ENCODE peak calls at places on chromosomes 2 and 18, in nine cellular contexts. P is A549, Y is neuronal stem cell, L is stomach, R is endodermal cell, F is HCT116, I is SK-N-SH, V is body of pancreas, U is fibroblast of lung. X is an unnamed sample. For H3K4me1, the result is how much of the 10 kb centered on the place peaks cover.

GRCh38 chr2:151833984-151834383 is 5.8 kb upstream of the ARL5A start:
- DNase-seq in P (no peak), Y (no peak), L (no peak), R (no peak), F (no peak), I (no peak), V (no peak), U (no peak), X (no peak)

GRCh38 chr2:118874324-118874723 is 26.9 kb upstream of the EN1 start:
- DNase-seq in P (no peak), Y (no peak), L (no peak), R (no peak), F (no peak), I (no peak), V (no peak), U (no peak), X (no peak)

GRCh38 chr2:224162122-224162521 is 123.0 kb upstream of the SERPINE2 start:
- DNase-seq in P (no peak), Y (no peak), L (no peak), R (no peak), F (no peak), I (no peak), V (no peak), U (peak), X (no peak)

GRCh38 chr18:4233468-4233867 is 221.6 kb downstream of the DLGAP1 start:
- DNase-seq in P (no peak), Y (no peak), L (no peak), R (no peak), F (no peak), I (no peak), V (no peak), U (no peak), X (no peak)

GRCh38 chr2:30425326-30425725 is 21.7 kb upstream of the LCLAT1 start:
- DNase-seq in P (no peak), Y (no peak), L (no peak), R (no peak), F (no peak), I (peak), V (no peak), U (no peak), X (no peak)

GRCh38 chr2:173049732-173050314 is 25.8 kb upstream of the MAP3K20 start:
- DNase-seq in P (no peak), Y (no peak), L (no peak), R (no peak), F (no peak), I (no peak), V (no peak), U (no peak), X (no peak)

GRCh38 chr2:134491796-134492441 is 226.9 kb downstream of the TMEM163 start:
- DNase-seq in P (peak), Y (no peak), L (peak), R (no peak), F (peak), I (peak), V (peak), U (no peak), X (no peak)

GRCh38 chr2:53987336-53987921 is 16.6 kb upstream of the PSME4 start:
- DNase-seq in P (no peak), Y (no peak), L (no peak), R (no peak), F (no peak), I (peak), V (no peak), U (peak), X (no peak)

GRCh38 chr2:133641497-133641896 is 73.2 kb upstream of the NCKAP5 start:
- DNase-seq in P (no peak), Y (no peak), L (peak), R (peak), F (peak), I (no peak), V (no peak), U (peak), X (no peak)

GRCh38 chr2:229562472-229563127 is 151.8 kb downstream of the DNER start:
- DNase-seq in P (no peak), Y (no peak), L (no peak), R (no peak), F (no peak), I (no peak), V (no peak), U (no peak), X (no peak)

GRCh38 chr2:163592954-163593622 is 142.7 kb downstream of the FIGN start:
- DNase-seq in P (no peak), Y (no peak), L (no peak), R (no peak), F (no peak), I (no peak), V (no peak), U (no peak), X (no peak)

GRCh38 chr2:26849056-26850001 is 1.4 kb downstream of the DPYSL5 start:
- DNase-seq in P (no peak), Y (peak), L (no peak), R (peak), F (no peak), I (peak), V (no peak), U (no peak), X (no peak)

GRCh38 chr2:159614534-159615186 is 1.7 kb downstream of the BAZ2B start:
- DNase-seq in P (no peak), Y (no peak), L (no peak), R (no peak), F (peak), I (no peak), V (no peak), U (no peak), X (no peak)

GRCh38 chr18:48841381-48842258 is 109.1 kb downstream of the SMAD7 start:
- DNase-seq in P (no peak), Y (no peak), L (no peak), R (no peak), F (no peak), I (peak), V (no peak), U (peak), X (no peak)

GRCh38 chr2:52414596-52414995 is 1353.0 kb upstream of the CHAC2 start:
- DNase-seq in P (no peak), Y (no peak), L (no peak), R (no peak), F (no peak), I (no peak), V (no peak), U (no peak), X (no peak)

GRCh38 chr2:204545861-204546773 is 842 bp downstream of the PARD3B start:
- DNase-seq in P (no peak), Y (no peak), L (peak), R (peak), F (no peak), I (no peak), V (peak), U (no peak), X (no peak)

GRCh38 chr2:43300781-43301586 is 74.6 kb upstream of the ZFP36L2 start:
- DNase-seq in P (no peak), Y (no peak), L (peak), R (no peak), F (no peak), I (no peak), V (peak), U (no peak), X (no peak)

GRCh38 chr2:102615620-102616436 is 3.5 kb upstream of the SLC9A2 start:
- DNase-seq in P (peak), Y (peak), L (peak), R (peak), F (peak), I (peak), V (peak), U (peak), X (peak)

GRCh38 chr2:112644933-112645395 is 775 bp upstream of the SLC20A1 start:
- DNase-seq in P (no peak), Y (peak), L (no peak), R (no peak), F (no peak), I (no peak), V (no peak), U (no peak), X (no peak)

GRCh38 chr2:219171231-219171651 is 1.4 kb upstream of the SLC23A3 start:
- DNase-seq in P (peak), Y (peak), L (no peak), R (peak), F (peak), I (peak), V (peak), U (peak), X (peak)

GRCh38 chr2:125471963-125472362 is 1184.0 kb upstream of the GYPC start:
- DNase-seq in P (peak), Y (peak), L (no peak), R (peak), F (no peak), I (peak), V (peak), U (peak), X (peak)

GRCh38 chr2:96347395-96347794 is 11.8 kb downstream of the NCAPH start:
- DNase-seq in P (no peak), Y (no peak), L (no peak), R (no peak), F (no peak), I (no peak), V (no peak), U (no peak), X (no peak)

GRCh38 chr2:54107903-54108615 is 7.4 kb upstream of the ACYP2 start:
- DNase-seq in P (no peak), Y (no peak), L (no peak), R (peak), F (no peak), I (peak), V (no peak), U (no peak), X (no peak)

GRCh38 chr18:35141567-35142269 is 99.1 kb upstream of the ZNF397 start:
- DNase-seq in P (no peak), Y (no peak), L (no peak), R (no peak), F (no peak), I (no peak), V (no peak), U (no peak), X (no peak)

GRCh38 chr2:206163251-206163880 is 3.7 kb downstream of the EEF1B2 start:
- DNase-seq in P (no peak), Y (no peak), L (no peak), R (no peak), F (no peak), I (no peak), V (no peak), U (no peak), X (no peak)

GRCh38 chr2:241001413-241002274 is 3.2 kb downstream of the SNED1 start:
- DNase-seq in P (no peak), Y (no peak), L (no peak), R (peak), F (no peak), I (no peak), V (no peak), U (no peak), X (no peak)

GRCh38 chr18:38900445-38900844 is 1334.8 kb upstream of the CELF4 start:
- DNase-seq in P (no peak), Y (no peak), L (no peak), R (no peak), F (no peak), I (no peak), V (no peak), U (no peak), X (no peak)

GRCh38 chr2:45986509-45986908 is 310.7 kb upstream of the EPAS1 start:
- DNase-seq in P (no peak), Y (no peak), L (no peak), R (peak), F (no peak), I (no peak), V (no peak), U (no peak), X (no peak)

GRCh38 chr18:62870643-62871042 is 155.3 kb downstream of the PHLPP1 start:
- DNase-seq in P (no peak), Y (no peak), L (no peak), R (no peak), F (no peak), I (no peak), V (no peak), U (no peak), X (no peak)

GRCh38 chr18:27667064-27667463 is 482.0 kb upstream of the CHST9 start:
- DNase-seq in P (no peak), Y (no peak), L (no peak), R (no peak), F (no peak), I (no peak), V (no peak), U (no peak), X (no peak)

GRCh38 chr2:109438773-109439191 is 175.0 kb downstream of the SEPTIN10 start:
- DNase-seq in P (no peak), Y (no peak), L (no peak), R (no peak), F (no peak), I (peak), V (no peak), U (peak), X (peak)

GRCh38 chr18:28767781-28768211 is 590.9 kb upstream of the CDH2 start:
- DNase-seq in P (no peak), Y (no peak), L (no peak), R (no peak), F (no peak), I (no peak), V (no peak), U (peak), X (peak)

GRCh38 chr2:23606968-23607367 is 222.0 kb downstream of the KLHL29 start:
- DNase-seq in P (no peak), Y (no peak), L (no peak), R (no peak), F (no peak), I (no peak), V (no peak), U (peak), X (no peak)

GRCh38 chr18:32769242-32770180 is 3.3 kb downstream of the KLHL14 start:
- DNase-seq in P (no peak), Y (no peak), L (no peak), R (peak), F (no peak), I (peak), V (peak), U (no peak), X (peak)

GRCh38 chr2:152407204-152407721 is 72.3 kb downstream of the FMNL2 start:
- DNase-seq in P (peak), Y (peak), L (no peak), R (peak), F (no peak), I (peak), V (peak), U (peak), X (peak)

GRCh38 chr2:17672583-17673317 is 80.9 kb downstream of the SMC6 start:
- DNase-seq in P (peak), Y (no peak), L (no peak), R (no peak), F (no peak), I (no peak), V (no peak), U (peak), X (peak)

GRCh38 chr2:85089464-85090072 is 43.6 kb upstream of the TCF7L1 start:
- DNase-seq in P (no peak), Y (no peak), L (no peak), R (peak), F (no peak), I (no peak), V (no peak), U (no peak), X (no peak)

GRCh38 chr2:221779614-221780067 is 207.5 kb upstream of the EPHA4 start:
- DNase-seq in P (no peak), Y (no peak), L (no peak), R (no peak), F (no peak), I (no peak), V (no peak), U (peak), X (no peak)

GRCh38 chr2:20201671-20202070 is 23.3 kb downstream of the SDC1 start:
- DNase-seq in P (no peak), Y (no peak), L (no peak), R (no peak), F (no peak), I (no peak), V (no peak), U (no peak), X (no peak)

GRCh38 chr2:20205069-20205468 is 19.9 kb downstream of the SDC1 start:
- DNase-seq in P (no peak), Y (no peak), L (no peak), R (no peak), F (no peak), I (no peak), V (no peak), U (no peak), X (no peak)

GRCh38 chr2:20205915-20206524 is 18.9 kb downstream of the SDC1 start:
- DNase-seq in P (no peak), Y (no peak), L (peak), R (peak), F (no peak), I (no peak), V (no peak), U (no peak), X (no peak)

GRCh38 chr2:20203072-20203471 is 21.9 kb downstream of the SDC1 start:
- DNase-seq in P (no peak), Y (no peak), L (no peak), R (no peak), F (no peak), I (no peak), V (no peak), U (no peak), X (no peak)

GRCh38 chr2:20203521-20204225 is 21.3 kb downstream of the SDC1 start:
- DNase-seq in P (no peak), Y (no peak), L (no peak), R (no peak), F (no peak), I (no peak), V (no peak), U (no peak), X (no peak)
- H3K4me1 ChIP-seq in P (under half), Y (under half), L (under half), R (under half), F (under half), I (under half), V (under half), U (under half), X (under half)

DNA sequence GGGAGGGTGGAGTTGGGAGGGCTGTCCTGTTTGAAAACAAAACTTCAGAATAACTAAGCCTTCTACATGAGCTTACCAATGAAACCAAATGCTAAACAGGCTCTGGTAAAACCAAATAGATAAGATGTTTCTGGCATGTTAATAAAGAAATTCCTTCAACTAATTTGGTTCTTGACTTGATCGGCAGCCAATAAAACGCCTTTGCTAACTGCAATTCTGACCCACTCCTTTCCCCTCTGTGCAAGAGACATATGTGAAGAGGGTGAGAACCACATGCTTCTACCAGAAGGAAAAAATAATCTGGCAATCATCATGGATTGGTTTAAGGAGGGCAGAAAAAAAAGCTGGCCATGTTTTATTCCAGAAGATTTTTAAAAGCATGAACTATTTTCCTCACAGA is 20.9 kb downstream of the MAP4K3 start:
- DNase-seq in P (no peak), Y (no peak), L (no peak), R (no peak), F (no peak), I (no peak), V (no peak), U (peak), X (no peak)
- H3K4me1 ChIP-seq in P (half or more), Y (under half), L (under half), R (under half), F (under half), I (under half), V (under half), U (under half), X (half or more)

GRCh38 chr2:100980046-100980445 is 22.0 kb upstream of the RPL31 start:
- DNase-seq in P (no peak), Y (no peak), L (no peak), R (no peak), F (no peak), I (no peak), V (no peak), U (no peak), X (no peak)
- H3K4me1 ChIP-seq in P (under half), Y (under half), L (under half), R (under half), F (under half), I (under half), V (under half), U (under half), X (under half)

GRCh38 chr2:176291768-176292393 is 22.6 kb downstream of the MTX2 start:
- DNase-seq in P (no peak), Y (no peak), L (no peak), R (no peak), F (no peak), I (no peak), V (no peak), U (no peak), X (peak)
- H3K4me1 ChIP-seq in P (under half), Y (under half), L (under half), R (under half), F (under half), I (under half), V (under half), U (under half), X (under half)

GRCh38 chr2:24860631-24861030 is 59.4 kb downstream of the ADCY3 start:
- DNase-seq in P (no peak), Y (no peak), L (no peak), R (no peak), F (no peak), I (no peak), V (no peak), U (no peak), X (no peak)
- H3K4me1 ChIP-seq in P (under half), Y (under half), L (under half), R (under half), F (under half), I (under half), V (under half), U (under half), X (under half)

GRCh38 chr2:201448701-201449100 is 2.6 kb downstream of the TRAK2 start:
- DNase-seq in P (no peak), Y (no peak), L (no peak), R (no peak), F (no peak), I (no peak), V (no peak), U (no peak), X (no peak)
- H3K4me1 ChIP-seq in P (under half), Y (under half), L (half or more), R (under half), F (under half), I (under half), V (half or more), U (under half), X (under half)

X was measured in cardiac muscle cell.